ENCODE peak calls at places on chromosomes 2 and 18, in six cellular contexts. One of them, this sample, is unnamed.

GRCh38 chr2:3728104-3729054 is 25.0 kb downstream of the DCDC2C start:
- DNase-seq in foreskin fibroblast: peak
- DNase-seq in fibroblast of villous mesenchyme: peak
- DNase-seq in adrenal gland: peak
- DNase-seq in NB4: peak
- DNase-seq in fibroblast of lung: peak
- DNase-seq in this sample: peak

GRCh38 chr2:205947621-205948495 is 138.1 kb downstream of the INO80D start:
- DNase-seq in foreskin fibroblast: peak
- DNase-seq in fibroblast of lung: peak
- DNase-seq in fibroblast of villous mesenchyme: peak
- DNase-seq in adrenal gland: peak
- DNase-seq in NB4: peak
- DNase-seq in this sample: peak

GRCh38 chr2:132788310-132788832 is 118.4 kb upstream of the LYPD1 start:
- DNase-seq in NB4: no peak
- DNase-seq in adrenal gland: no peak
- DNase-seq in fibroblast of villous mesenchyme: no peak
- DNase-seq in foreskin fibroblast: no peak
- DNase-seq in fibroblast of lung: no peak
- DNase-seq in this sample: no peak

GRCh38 chr18:62128157-62128556 is 58.7 kb downstream of the PIGN start:
- DNase-seq in NB4: no peak
- DNase-seq in fibroblast of lung: peak
- DNase-seq in foreskin fibroblast: peak
- DNase-seq in adrenal gland: no peak
- DNase-seq in fibroblast of villous mesenchyme: peak
- DNase-seq in this sample: no peak

GRCh38 chr2:122535960-122536517 is 780.6 kb downstream of the TSN start:
- DNase-seq in fibroblast of villous mesenchyme: no peak
- DNase-seq in foreskin fibroblast: no peak
- DNase-seq in adrenal gland: no peak
- DNase-seq in NB4: no peak
- DNase-seq in fibroblast of lung: no peak
- DNase-seq in this sample: no peak

GRCh38 chr18:43017622-43018021 is 97.9 kb downstream of the RIT2 start:
- DNase-seq in fibroblast of villous mesenchyme: no peak
- DNase-seq in adrenal gland: no peak
- DNase-seq in fibroblast of lung: no peak
- DNase-seq in NB4: no peak
- DNase-seq in foreskin fibroblast: no peak
- DNase-seq in this sample: no peak

GRCh38 chr2:54691439-54692135 is 31.9 kb upstream of the EML6 start:
- DNase-seq in foreskin fibroblast: no peak
- DNase-seq in fibroblast of villous mesenchyme: no peak
- DNase-seq in NB4: no peak
- DNase-seq in adrenal gland: no peak
- DNase-seq in fibroblast of lung: no peak
- DNase-seq in this sample: no peak

GRCh38 chr18:12155996-12156395 is 62.4 kb downstream of the ANKRD62 start:
- DNase-seq in fibroblast of lung: no peak
- DNase-seq in foreskin fibroblast: peak
- DNase-seq in NB4: no peak
- DNase-seq in fibroblast of villous mesenchyme: no peak
- DNase-seq in adrenal gland: no peak
- DNase-seq in this sample: no peak

GRCh38 chr18:58847383-58848071 is 17.1 kb upstream of the ZNF532 start:
- DNase-seq in fibroblast of villous mesenchyme: no peak
- DNase-seq in fibroblast of lung: no peak
- DNase-seq in adrenal gland: peak
- DNase-seq in NB4: no peak
- DNase-seq in foreskin fibroblast: no peak
- DNase-seq in this sample: no peak

GRCh38 chr2:36456227-36456788 is 100.7 kb downstream of the CRIM1 start:
- DNase-seq in fibroblast of lung: peak
- DNase-seq in fibroblast of villous mesenchyme: peak
- DNase-seq in NB4: no peak
- DNase-seq in adrenal gland: peak
- DNase-seq in foreskin fibroblast: peak
- DNase-seq in this sample: no peak

GRCh38 chr18:62262050-62262449 is 63.1 kb upstream of the TNFRSF11A start:
- DNase-seq in foreskin fibroblast: no peak
- DNase-seq in fibroblast of villous mesenchyme: no peak
- DNase-seq in adrenal gland: no peak
- DNase-seq in NB4: no peak
- DNase-seq in fibroblast of lung: no peak
- DNase-seq in this sample: no peak

GRCh38 chr2:118847447-118848172 is at the start of gene EN1:
- DNase-seq in NB4: no peak
- DNase-seq in adrenal gland: no peak
- DNase-seq in fibroblast of villous mesenchyme: no peak
- DNase-seq in fibroblast of lung: peak
- DNase-seq in foreskin fibroblast: peak
- DNase-seq in this sample: peak

GRCh38 chr2:232874677-232875223 is 4.7 kb downstream of the SNORC start:
- DNase-seq in adrenal gland: no peak
- DNase-seq in foreskin fibroblast: no peak
- DNase-seq in fibroblast of villous mesenchyme: no peak
- DNase-seq in NB4: no peak
- DNase-seq in fibroblast of lung: no peak
- DNase-seq in this sample: no peak

GRCh38 chr2:45889053-45889452 is 237.6 kb downstream of the PRKCE start:
- DNase-seq in foreskin fibroblast: no peak
- DNase-seq in fibroblast of lung: peak
- DNase-seq in fibroblast of villous mesenchyme: peak
- DNase-seq in adrenal gland: no peak
- DNase-seq in NB4: peak
- DNase-seq in this sample: no peak

GRCh38 chr18:2223394-2223793 is 347.9 kb downstream of the METTL4 start:
- DNase-seq in NB4: no peak
- DNase-seq in fibroblast of lung: peak
- DNase-seq in adrenal gland: no peak
- DNase-seq in fibroblast of villous mesenchyme: peak
- DNase-seq in foreskin fibroblast: peak
- DNase-seq in this sample: no peak

GRCh38 chr2:175964195-175964594 is 37.9 kb downstream of the LNPK start:
- DNase-seq in fibroblast of lung: no peak
- DNase-seq in foreskin fibroblast: peak
- DNase-seq in fibroblast of villous mesenchyme: no peak
- DNase-seq in adrenal gland: no peak
- DNase-seq in NB4: peak
- DNase-seq in this sample: no peak

GRCh38 chr2:120520929-120521912 is 175.3 kb downstream of the INHBB start:
- DNase-seq in foreskin fibroblast: peak
- DNase-seq in fibroblast of lung: peak
- DNase-seq in adrenal gland: peak
- DNase-seq in fibroblast of villous mesenchyme: peak
- DNase-seq in NB4: peak
- DNase-seq in this sample: no peak

GRCh38 chr2:216172493-216172892 is 63.3 kb downstream of the XRCC5 start:
- DNase-seq in adrenal gland: no peak
- DNase-seq in NB4: no peak
- DNase-seq in fibroblast of lung: no peak
- DNase-seq in foreskin fibroblast: no peak
- DNase-seq in fibroblast of villous mesenchyme: no peak
- DNase-seq in this sample: no peak

GRCh38 chr2:17835511-17835910 is 19.3 kb downstream of the MSGN1 start:
- DNase-seq in foreskin fibroblast: no peak
- DNase-seq in fibroblast of villous mesenchyme: no peak
- DNase-seq in adrenal gland: no peak
- DNase-seq in fibroblast of lung: no peak
- DNase-seq in NB4: no peak
- DNase-seq in this sample: no peak

GRCh38 chr2:77512521-77512920 is 9.7 kb downstream of the LRRTM4 start:
- DNase-seq in fibroblast of lung: peak
- DNase-seq in foreskin fibroblast: no peak
- DNase-seq in adrenal gland: no peak
- DNase-seq in fibroblast of villous mesenchyme: no peak
- DNase-seq in NB4: no peak
- DNase-seq in this sample: no peak

GRCh38 chr2:198968585-198968984 is 489.2 kb downstream of the SATB2 start:
- DNase-seq in fibroblast of lung: no peak
- DNase-seq in fibroblast of villous mesenchyme: no peak
- DNase-seq in adrenal gland: no peak
- DNase-seq in NB4: no peak
- DNase-seq in foreskin fibroblast: no peak
- DNase-seq in this sample: no peak

GRCh38 chr2:117948585-117948984 is 65.3 kb downstream of the CCDC93 start:
- DNase-seq in fibroblast of villous mesenchyme: no peak
- DNase-seq in fibroblast of lung: no peak
- DNase-seq in NB4: no peak
- DNase-seq in foreskin fibroblast: no peak
- DNase-seq in adrenal gland: no peak
- DNase-seq in this sample: no peak

GRCh38 chr2:211928186-211928585 is 610.4 kb downstream of the ERBB4 start:
- DNase-seq in fibroblast of villous mesenchyme: no peak
- DNase-seq in adrenal gland: no peak
- DNase-seq in fibroblast of lung: no peak
- DNase-seq in NB4: no peak
- DNase-seq in foreskin fibroblast: no peak
- DNase-seq in this sample: no peak

GRCh38 chr18:27685807-27686412 is 491.0 kb downstream of the CDH2 start:
- DNase-seq in NB4: peak
- DNase-seq in fibroblast of villous mesenchyme: peak
- DNase-seq in fibroblast of lung: peak
- DNase-seq in adrenal gland: peak
- DNase-seq in foreskin fibroblast: peak
- DNase-seq in this sample: no peak

GRCh38 chr18:903703-904102 is 968 bp upstream of the ADCYAP1 start:
- DNase-seq in fibroblast of villous mesenchyme: peak
- DNase-seq in adrenal gland: peak
- DNase-seq in NB4: peak
- DNase-seq in fibroblast of lung: peak
- DNase-seq in foreskin fibroblast: peak
- DNase-seq in this sample: no peak

GRCh38 chr2:127565261-127566138 is 30.0 kb downstream of the MYO7B start:
- DNase-seq in foreskin fibroblast: no peak
- DNase-seq in fibroblast of lung: no peak
- DNase-seq in adrenal gland: no peak
- DNase-seq in fibroblast of villous mesenchyme: no peak
- DNase-seq in NB4: no peak
- DNase-seq in this sample: no peak

GRCh38 chr18:75173125-75173432 is 35.9 kb downstream of the PTGR3 start:
- DNase-seq in adrenal gland: no peak
- DNase-seq in foreskin fibroblast: peak
- DNase-seq in fibroblast of villous mesenchyme: peak
- DNase-seq in fibroblast of lung: peak
- DNase-seq in NB4: peak
- DNase-seq in this sample: no peak

GRCh38 chr2:104901037-104901851 is 47.3 kb downstream of the POU3F3 start:
- DNase-seq in fibroblast of villous mesenchyme: no peak
- DNase-seq in adrenal gland: no peak
- DNase-seq in foreskin fibroblast: no peak
- DNase-seq in fibroblast of lung: no peak
- DNase-seq in NB4: no peak
- DNase-seq in this sample: no peak

GRCh38 chr2:45128580-45128997 is 119.3 kb upstream of the SIX2 start:
- DNase-seq in adrenal gland: peak
- DNase-seq in NB4: peak
- DNase-seq in foreskin fibroblast: peak
- DNase-seq in fibroblast of lung: peak
- DNase-seq in fibroblast of villous mesenchyme: peak
- DNase-seq in this sample: peak

GRCh38 chr2:147141930-147142329 is 702.9 kb upstream of the ACVR2A start:
- DNase-seq in NB4: no peak
- DNase-seq in adrenal gland: no peak
- DNase-seq in fibroblast of villous mesenchyme: no peak
- DNase-seq in fibroblast of lung: no peak
- DNase-seq in foreskin fibroblast: no peak
- DNase-seq in this sample: no peak
- TF ChIP-seq CTCF in NB4: no peak
- TF ChIP-seq CTCF in adrenal gland: no peak
- TF ChIP-seq CTCF in fibroblast of villous mesenchyme: peak
- TF ChIP-seq CTCF in fibroblast of lung: peak
- TF ChIP-seq CTCF in foreskin fibroblast: no peak
- TF ChIP-seq CTCF in this sample: no peak

GRCh38 chr2:108978709-108979111 is 10.3 kb downstream of the EDAR start:
- DNase-seq in NB4: no peak
- DNase-seq in fibroblast of villous mesenchyme: no peak
- DNase-seq in adrenal gland: no peak
- DNase-seq in fibroblast of lung: peak
- DNase-seq in foreskin fibroblast: no peak
- DNase-seq in this sample: no peak
- TF ChIP-seq CTCF in NB4: no peak
- TF ChIP-seq CTCF in fibroblast of villous mesenchyme: no peak
- TF ChIP-seq CTCF in adrenal gland: no peak
- TF ChIP-seq CTCF in fibroblast of lung: no peak
- TF ChIP-seq CTCF in foreskin fibroblast: no peak
- TF ChIP-seq CTCF in this sample: no peak

GRCh38 chr2:61900246-61900645 is 5.2 kb upstream of the COMMD1 start:
- DNase-seq in NB4: no peak
- DNase-seq in fibroblast of villous mesenchyme: peak
- DNase-seq in adrenal gland: no peak
- DNase-seq in foreskin fibroblast: no peak
- DNase-seq in fibroblast of lung: no peak
- DNase-seq in this sample: no peak

DNA sequence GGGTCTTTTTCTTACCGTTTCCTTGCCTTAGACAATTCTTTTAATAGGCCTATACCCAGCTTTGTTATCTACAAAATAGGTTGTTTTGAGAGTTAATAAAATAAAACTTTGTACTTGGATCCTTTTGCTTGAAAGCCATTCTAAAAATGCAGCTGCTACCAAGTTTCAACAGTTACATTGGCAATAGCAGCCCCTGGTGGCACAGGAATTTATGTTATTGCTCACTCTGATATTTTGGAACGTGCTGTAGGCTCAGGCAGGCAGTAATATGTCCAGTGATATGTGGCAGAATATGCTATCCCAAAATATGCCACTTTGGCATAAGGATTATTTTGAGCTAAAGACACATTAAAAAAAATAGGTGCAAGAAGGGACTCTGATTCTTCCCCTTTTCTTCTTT is 6.7 kb upstream of the COMMD1 start:
- DNase-seq in foreskin fibroblast: peak
- DNase-seq in adrenal gland: no peak
- DNase-seq in NB4: peak
- DNase-seq in fibroblast of villous mesenchyme: peak
- DNase-seq in fibroblast of lung: peak
- DNase-seq in this sample: no peak
- TF ChIP-seq CTCF in foreskin fibroblast: peak
- TF ChIP-seq CTCF in adrenal gland: peak
- TF ChIP-seq CTCF in NB4: peak
- TF ChIP-seq CTCF in fibroblast of villous mesenchyme: peak
- TF ChIP-seq CTCF in fibroblast of lung: peak
- TF ChIP-seq CTCF in this sample: peak

DNA sequence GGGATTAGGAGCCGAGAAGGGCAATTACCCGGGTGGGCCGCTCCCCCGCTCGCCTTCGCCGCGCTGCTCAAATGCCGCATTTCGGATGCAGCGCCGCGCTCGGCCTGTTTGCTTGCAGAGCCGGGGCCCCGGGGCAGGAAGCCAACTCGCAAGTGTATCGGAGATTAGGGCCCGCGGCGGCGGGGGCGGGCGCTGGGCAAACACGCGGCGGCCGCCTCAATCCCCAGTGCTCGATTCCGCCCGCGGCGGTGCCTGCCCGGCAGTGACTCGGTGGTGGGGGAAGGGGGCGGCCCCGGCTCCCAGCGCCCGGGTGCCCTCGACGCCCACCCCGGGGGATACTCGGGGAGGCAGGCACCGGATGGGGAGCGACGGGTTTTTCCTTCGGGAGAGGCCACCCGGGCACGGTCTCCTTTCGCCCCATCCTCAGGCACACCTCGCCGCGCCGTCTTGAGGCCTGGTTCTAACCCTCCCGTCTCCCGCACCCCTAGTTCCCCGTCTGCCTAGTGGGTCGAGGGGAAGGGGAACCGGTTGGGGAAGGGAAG is 26.6 kb upstream of the NOTO start:
- DNase-seq in foreskin fibroblast: peak
- DNase-seq in fibroblast of lung: peak
- DNase-seq in adrenal gland: peak
- DNase-seq in fibroblast of villous mesenchyme: peak
- DNase-seq in NB4: peak
- DNase-seq in this sample: no peak
- TF ChIP-seq CTCF in foreskin fibroblast: no peak
- TF ChIP-seq CTCF in fibroblast of lung: no peak
- TF ChIP-seq CTCF in adrenal gland: no peak
- TF ChIP-seq CTCF in fibroblast of villous mesenchyme: no peak
- TF ChIP-seq CTCF in NB4: no peak
- TF ChIP-seq CTCF in this sample: peak